ENCODE peak calls at places on chromosomes 13 and 19, in eight cellular contexts. R is anterior cingulate cortex, P is EL, V is neural crest cell, D is RWPE1, U is stomach, T is AG08396, S is progenitor cell of endocrine pancreas. X is an unnamed sample.

GRCh38 chr19:55146648-55147218 is 2.3 kb downstream of the TNNT1 start:
- DNase-seq in R (no peak), P (peak; percentile 58), V (no peak), D (peak; percentile 67), U (no peak), T (no peak), S (no peak), X (no peak)

GRCh38 chr19:18969953-18970659 is 29.1 kb upstream of the HOMER3 start:
- DNase-seq in R (no peak), P (no peak), V (no peak), D (no peak), U (no peak), T (no peak), S (no peak), X (no peak)

GRCh38 chr13:51244637-51245405 is 22.6 kb downstream of the FAM124A start:
- DNase-seq in R (no peak), P (no peak), V (no peak), D (no peak), U (no peak), T (no peak), S (no peak), X (no peak)

GRCh38 chr13:85864963-85865530 is 65.8 kb upstream of the SLITRK6 start:
- DNase-seq in R (no peak), P (peak; percentile 15), V (no peak), D (peak; percentile 1), U (no peak), T (peak; percentile 2), S (no peak), X (no peak)

GRCh38 chr19:20245309-20245708 is 78.3 kb downstream of the ZNF486 start:
- DNase-seq in R (no peak), P (no peak), V (no peak), D (no peak), U (no peak), T (no peak), S (no peak), X (no peak)

GRCh38 chr13:67343777-67344176 is 113.6 kb upstream of the PCDH9 start:
- DNase-seq in R (no peak), P (no peak), V (no peak), D (peak; percentile 12), U (no peak), T (no peak), S (no peak), X (no peak)

GRCh38 chr13:49307365-49307764 is 59.6 kb downstream of the CDADC1 start:
- DNase-seq in R (no peak), P (no peak), V (no peak), D (no peak), U (no peak), T (no peak), S (no peak), X (no peak)

GRCh38 chr19:38907670-38908069 is 4.3 kb downstream of the CCER2 start:
- DNase-seq in R (no peak), P (no peak), V (no peak), D (no peak), U (no peak), T (no peak), S (no peak), X (no peak)

GRCh38 chr19:49213791-49214190 is 56.2 kb downstream of the TRPM4 start:
- DNase-seq in R (no peak), P (no peak), V (no peak), D (no peak), U (no peak), T (no peak), S (no peak), X (no peak)

GRCh38 chr19:7912144-7912696 is 2.4 kb upstream of the TGFBR3L start:
- DNase-seq in R (no peak), P (no peak), V (no peak), D (no peak), U (no peak), T (no peak), S (no peak), X (no peak)

GRCh38 chr19:15379996-15380647 is 535 bp upstream of the AKAP8 start:
- DNase-seq in R (no peak), P (peak; percentile 54), V (peak; percentile 48), D (peak; percentile 49), U (peak; percentile 56), T (peak; percentile 43), S (no peak), X (peak; percentile 80)

GRCh38 chr19:5020368-5020767 is 51.5 kb downstream of the KDM4B start:
- DNase-seq in R (no peak), P (no peak), V (no peak), D (no peak), U (no peak), T (no peak), S (no peak), X (no peak)

GRCh38 chr19:58274771-58275199 is 4.0 kb upstream of the ZNF8 start:
- DNase-seq in R (no peak), P (no peak), V (no peak), D (peak; percentile 46), U (no peak), T (no peak), S (no peak), X (no peak)

GRCh38 chr19:7762719-7763293 is at the start of gene CLEC4M:
- DNase-seq in R (no peak), P (no peak), V (no peak), D (no peak), U (no peak), T (no peak), S (no peak), X (no peak)